ENCODE peak calls at places on chromosomes 1 and 21, in ten cellular contexts. R, U, L, X, E, S, N, M, Y and K are unnamed samples.

GRCh38 chr21:31429500-31429899 is 85.4 kb upstream of the TIAM1 start:
- DNase-seq in R (no peak), U (no peak), L (no peak), X (no peak), E (no peak), S (no peak), N (no peak), M (no peak), Y (no peak), K (no peak)

GRCh38 chr1:162224267-162224666 is 152.4 kb downstream of the SPATA46 start:
- DNase-seq in R (no peak), U (no peak), L (no peak), X (no peak), E (no peak), S (no peak), N (no peak), M (no peak), Y (no peak), K (no peak)

GRCh38 chr1:177210071-177210470 is 39.3 kb downstream of the BRINP2 start:
- DNase-seq in R (no peak), U (no peak), L (no peak), X (no peak), E (no peak), S (no peak), N (no peak), M (no peak), Y (no peak), K (no peak)

GRCh38 chr21:29025328-29025713 is 853 bp downstream of the USP16 start:
- DNase-seq in R (no peak), U (no peak), L (no peak), X (no peak), E (peak; percentile 17), S (no peak), N (no peak), M (no peak), Y (no peak), K (no peak)

GRCh38 chr1:192474080-192474683 is 101.4 kb upstream of the RGS1 start:
- DNase-seq in R (no peak), U (no peak), L (peak; percentile 56), X (peak; percentile 20), E (peak; percentile 29), S (no peak), N (peak; percentile 30), M (no peak), Y (no peak), K (no peak)

GRCh38 chr21:33578959-33579542 is 9.4 kb downstream of the DONSON start:
- DNase-seq in R (no peak), U (no peak), L (no peak), X (no peak), E (no peak), S (no peak), N (no peak), M (no peak), Y (no peak), K (no peak)

GRCh38 chr1:27727126-27727525 is 1.4 kb downstream of the FAM76A start:
- DNase-seq in R (no peak), U (no peak), L (no peak), X (no peak), E (peak; percentile 11), S (no peak), N (no peak), M (no peak), Y (no peak), K (no peak)

GRCh38 chr1:93546162-93546863 is 98.4 kb downstream of the FNBP1L start:
- DNase-seq in R (no peak), U (no peak), L (no peak), X (no peak), E (no peak), S (no peak), N (no peak), M (no peak), Y (no peak), K (no peak)

GRCh38 chr1:89938171-89939055 is 56.5 kb upstream of the ZNF326 start:
- DNase-seq in R (no peak), U (no peak), L (no peak), X (no peak), E (no peak), S (no peak), N (no peak), M (no peak), Y (no peak), K (no peak)

GRCh38 chr1:10287023-10287645 is 76.8 kb downstream of the KIF1B start:
- DNase-seq in R (no peak), U (no peak), L (no peak), X (no peak), E (no peak), S (no peak), N (no peak), M (no peak), Y (no peak), K (no peak)

GRCh38 chr1:170707959-170708666 is 44.2 kb downstream of the PRRX1 start:
- DNase-seq in R (peak; percentile 59), U (no peak), L (no peak), X (peak; percentile 46), E (peak; percentile 82), S (no peak), N (peak; percentile 34), M (no peak), Y (no peak), K (peak; percentile 78)

GRCh38 chr1:2213576-2214505 is 14.3 kb upstream of the SKI start:
- DNase-seq in R (no peak), U (no peak), L (no peak), X (peak; percentile 81), E (no peak), S (no peak), N (no peak), M (no peak), Y (no peak), K (no peak)